ENCODE peak calls at places on chromosomes 12 and 14, in six cellular contexts. One of them, this sample, is unnamed.
A peak's percentile ranks its signal among the peaks of the same experiment; 100 is the strongest.

GRCh38 chr12:125193798-125194562 is 128.7 kb downstream of the AACS start:
- DNase-seq in amniotic epithelial cell: no peak
- DNase-seq in EL: peak; percentile 49
- DNase-seq in activated CD4-positive, alpha-beta T cell treated with anti-CD3 and anti-CD28 coated beads, Interleukin-2, amount 50 U/mL, for 1 hour: no peak
- DNase-seq in NCI-H1092 treated with DMSO at 0.1 percent for 48 hours: no peak
- DNase-seq in GOT3: no peak
- DNase-seq in this sample: no peak

GRCh38 chr14:32711103-32711680 is 227.5 kb upstream of the NPAS3 start:
- DNase-seq in amniotic epithelial cell: peak; percentile 23
- DNase-seq in EL: peak; percentile 48
- DNase-seq in activated CD4-positive, alpha-beta T cell treated with anti-CD3 and anti-CD28 coated beads, Interleukin-2, amount 50 U/mL, for 1 hour: no peak
- DNase-seq in NCI-H1092 treated with DMSO at 0.1 percent for 48 hours: peak; percentile 79
- DNase-seq in GOT3: no peak
- DNase-seq in this sample: no peak

GRCh38 chr12:128682542-128683315 is 141.0 kb downstream of the SLC15A4 start:
- DNase-seq in amniotic epithelial cell: no peak
- DNase-seq in EL: no peak
- DNase-seq in activated CD4-positive, alpha-beta T cell treated with anti-CD3 and anti-CD28 coated beads, Interleukin-2, amount 50 U/mL, for 1 hour: no peak
- DNase-seq in NCI-H1092 treated with DMSO at 0.1 percent for 48 hours: no peak
- DNase-seq in GOT3: no peak
- DNase-seq in this sample: no peak

GRCh38 chr14:94582851-94583250 is 1.6 kb downstream of the SERPINA5 start:
- DNase-seq in amniotic epithelial cell: no peak
- DNase-seq in EL: no peak
- DNase-seq in activated CD4-positive, alpha-beta T cell treated with anti-CD3 and anti-CD28 coated beads, Interleukin-2, amount 50 U/mL, for 1 hour: no peak
- DNase-seq in NCI-H1092 treated with DMSO at 0.1 percent for 48 hours: no peak
- DNase-seq in GOT3: no peak
- DNase-seq in this sample: no peak

GRCh38 chr12:94565683-94566082 is 84.7 kb downstream of the TMCC3 start:
- DNase-seq in amniotic epithelial cell: no peak
- DNase-seq in EL: no peak
- DNase-seq in activated CD4-positive, alpha-beta T cell treated with anti-CD3 and anti-CD28 coated beads, Interleukin-2, amount 50 U/mL, for 1 hour: no peak
- DNase-seq in NCI-H1092 treated with DMSO at 0.1 percent for 48 hours: no peak
- DNase-seq in GOT3: no peak
- DNase-seq in this sample: no peak

GRCh38 chr14:71591929-71592328 is 340.3 kb upstream of the RGS6 start:
- DNase-seq in amniotic epithelial cell: peak; percentile 90
- DNase-seq in EL: peak; percentile 83
- DNase-seq in activated CD4-positive, alpha-beta T cell treated with anti-CD3 and anti-CD28 coated beads, Interleukin-2, amount 50 U/mL, for 1 hour: no peak
- DNase-seq in NCI-H1092 treated with DMSO at 0.1 percent for 48 hours: no peak
- DNase-seq in GOT3: no peak
- DNase-seq in this sample: no peak

GRCh38 chr14:103288076-103288766 is 45.8 kb upstream of the EIF5 start:
- DNase-seq in amniotic epithelial cell: no peak
- DNase-seq in EL: no peak
- DNase-seq in activated CD4-positive, alpha-beta T cell treated with anti-CD3 and anti-CD28 coated beads, Interleukin-2, amount 50 U/mL, for 1 hour: no peak
- DNase-seq in NCI-H1092 treated with DMSO at 0.1 percent for 48 hours: no peak
- DNase-seq in GOT3: no peak
- DNase-seq in this sample: no peak

GRCh38 chr14:96421236-96421635 is 29.3 kb downstream of the AK7 start:
- DNase-seq in amniotic epithelial cell: peak; percentile 44
- DNase-seq in EL: no peak
- DNase-seq in activated CD4-positive, alpha-beta T cell treated with anti-CD3 and anti-CD28 coated beads, Interleukin-2, amount 50 U/mL, for 1 hour: no peak
- DNase-seq in NCI-H1092 treated with DMSO at 0.1 percent for 48 hours: no peak
- DNase-seq in GOT3: no peak
- DNase-seq in this sample: no peak

GRCh38 chr12:11078246-11078645 is 13.9 kb downstream of the TAS2R43 start:
- DNase-seq in amniotic epithelial cell: no peak
- DNase-seq in EL: no peak
- DNase-seq in activated CD4-positive, alpha-beta T cell treated with anti-CD3 and anti-CD28 coated beads, Interleukin-2, amount 50 U/mL, for 1 hour: no peak
- DNase-seq in NCI-H1092 treated with DMSO at 0.1 percent for 48 hours: no peak
- DNase-seq in GOT3: no peak
- DNase-seq in this sample: no peak

GRCh38 chr14:59224341-59224740 is 35.9 kb downstream of the DAAM1 start:
- DNase-seq in amniotic epithelial cell: peak; percentile 14
- DNase-seq in EL: no peak
- DNase-seq in activated CD4-positive, alpha-beta T cell treated with anti-CD3 and anti-CD28 coated beads, Interleukin-2, amount 50 U/mL, for 1 hour: no peak
- DNase-seq in NCI-H1092 treated with DMSO at 0.1 percent for 48 hours: no peak
- DNase-seq in GOT3: no peak
- DNase-seq in this sample: no peak

GRCh38 chr14:21104448-21105060 is 3.7 kb downstream of the TMEM253 start:
- DNase-seq in amniotic epithelial cell: peak; percentile 76
- DNase-seq in EL: peak; percentile 81
- DNase-seq in activated CD4-positive, alpha-beta T cell treated with anti-CD3 and anti-CD28 coated beads, Interleukin-2, amount 50 U/mL, for 1 hour: no peak
- DNase-seq in NCI-H1092 treated with DMSO at 0.1 percent for 48 hours: peak; percentile 86
- DNase-seq in GOT3: no peak
- DNase-seq in this sample: peak; percentile 29

GRCh38 chr14:51828017-51828797 is 32.2 kb upstream of the GNG2 start:
- DNase-seq in amniotic epithelial cell: peak; percentile 95
- DNase-seq in EL: peak; percentile 82
- DNase-seq in activated CD4-positive, alpha-beta T cell treated with anti-CD3 and anti-CD28 coated beads, Interleukin-2, amount 50 U/mL, for 1 hour: peak; percentile 54
- DNase-seq in NCI-H1092 treated with DMSO at 0.1 percent for 48 hours: no peak
- DNase-seq in GOT3: peak; percentile 7
- DNase-seq in this sample: peak; percentile 72

GRCh38 chr12:44525806-44526654 is 350.1 kb downstream of the NELL2 start:
- DNase-seq in amniotic epithelial cell: no peak
- DNase-seq in EL: no peak
- DNase-seq in activated CD4-positive, alpha-beta T cell treated with anti-CD3 and anti-CD28 coated beads, Interleukin-2, amount 50 U/mL, for 1 hour: no peak
- DNase-seq in NCI-H1092 treated with DMSO at 0.1 percent for 48 hours: no peak
- DNase-seq in GOT3: no peak
- DNase-seq in this sample: no peak

GRCh38 chr14:68692916-68693771 is 99.7 kb downstream of the ZFP36L1 start:
- DNase-seq in amniotic epithelial cell: peak; percentile 90
- DNase-seq in EL: peak; percentile 66
- DNase-seq in activated CD4-positive, alpha-beta T cell treated with anti-CD3 and anti-CD28 coated beads, Interleukin-2, amount 50 U/mL, for 1 hour: no peak
- DNase-seq in NCI-H1092 treated with DMSO at 0.1 percent for 48 hours: no peak
- DNase-seq in GOT3: no peak
- DNase-seq in this sample: no peak

GRCh38 chr12:65657635-65658034 is 166.6 kb upstream of the HMGA2 start:
- DNase-seq in amniotic epithelial cell: no peak
- DNase-seq in EL: no peak
- DNase-seq in activated CD4-positive, alpha-beta T cell treated with anti-CD3 and anti-CD28 coated beads, Interleukin-2, amount 50 U/mL, for 1 hour: no peak
- DNase-seq in NCI-H1092 treated with DMSO at 0.1 percent for 48 hours: no peak
- DNase-seq in GOT3: no peak
- DNase-seq in this sample: no peak

GRCh38 chr12:4866288-4866687 is 43.4 kb upstream of the KCNA1 start:
- DNase-seq in amniotic epithelial cell: no peak
- DNase-seq in EL: no peak
- DNase-seq in activated CD4-positive, alpha-beta T cell treated with anti-CD3 and anti-CD28 coated beads, Interleukin-2, amount 50 U/mL, for 1 hour: no peak
- DNase-seq in NCI-H1092 treated with DMSO at 0.1 percent for 48 hours: no peak
- DNase-seq in GOT3: no peak
- DNase-seq in this sample: no peak

GRCh38 chr14:95068091-95068490 is 89.2 kb downstream of the DICER1 start:
- DNase-seq in amniotic epithelial cell: no peak
- DNase-seq in EL: no peak
- DNase-seq in activated CD4-positive, alpha-beta T cell treated with anti-CD3 and anti-CD28 coated beads, Interleukin-2, amount 50 U/mL, for 1 hour: no peak
- DNase-seq in NCI-H1092 treated with DMSO at 0.1 percent for 48 hours: no peak
- DNase-seq in GOT3: no peak
- DNase-seq in this sample: no peak

GRCh38 chr14:99119554-99119953 is 152.4 kb downstream of the BCL11B start:
- DNase-seq in amniotic epithelial cell: no peak
- DNase-seq in EL: no peak
- DNase-seq in activated CD4-positive, alpha-beta T cell treated with anti-CD3 and anti-CD28 coated beads, Interleukin-2, amount 50 U/mL, for 1 hour: no peak
- DNase-seq in NCI-H1092 treated with DMSO at 0.1 percent for 48 hours: no peak
- DNase-seq in GOT3: no peak
- DNase-seq in this sample: no peak

GRCh38 chr12:16349132-16349463 is 1.7 kb downstream of the MGST1 start:
- DNase-seq in amniotic epithelial cell: peak; percentile 96
- DNase-seq in EL: peak; percentile 88
- DNase-seq in activated CD4-positive, alpha-beta T cell treated with anti-CD3 and anti-CD28 coated beads, Interleukin-2, amount 50 U/mL, for 1 hour: no peak
- DNase-seq in NCI-H1092 treated with DMSO at 0.1 percent for 48 hours: no peak
- DNase-seq in GOT3: peak; percentile 35
- DNase-seq in this sample: no peak

GRCh38 chr12:131927110-131928079 is 1.7 kb upstream of the PUS1 start:
- DNase-seq in amniotic epithelial cell: no peak
- DNase-seq in EL: no peak
- DNase-seq in activated CD4-positive, alpha-beta T cell treated with anti-CD3 and anti-CD28 coated beads, Interleukin-2, amount 50 U/mL, for 1 hour: no peak
- DNase-seq in NCI-H1092 treated with DMSO at 0.1 percent for 48 hours: no peak
- DNase-seq in GOT3: no peak
- DNase-seq in this sample: no peak

GRCh38 chr12:89084751-89085150 is 267.6 kb downstream of the DUSP6 start:
- DNase-seq in amniotic epithelial cell: peak; percentile 80
- DNase-seq in EL: no peak
- DNase-seq in activated CD4-positive, alpha-beta T cell treated with anti-CD3 and anti-CD28 coated beads, Interleukin-2, amount 50 U/mL, for 1 hour: no peak
- DNase-seq in NCI-H1092 treated with DMSO at 0.1 percent for 48 hours: no peak
- DNase-seq in GOT3: no peak
- DNase-seq in this sample: no peak

GRCh38 chr12:57754411-57755193 is at the start of gene MARCHF9:
- DNase-seq in amniotic epithelial cell: no peak
- DNase-seq in EL: peak; percentile 43
- DNase-seq in activated CD4-positive, alpha-beta T cell treated with anti-CD3 and anti-CD28 coated beads, Interleukin-2, amount 50 U/mL, for 1 hour: peak; percentile 87
- DNase-seq in NCI-H1092 treated with DMSO at 0.1 percent for 48 hours: peak; percentile 37
- DNase-seq in GOT3: no peak
- DNase-seq in this sample: peak; percentile 73

GRCh38 chr12:122042910-122043309 is 21.2 kb downstream of the BCL7A start:
- DNase-seq in amniotic epithelial cell: no peak
- DNase-seq in EL: no peak
- DNase-seq in activated CD4-positive, alpha-beta T cell treated with anti-CD3 and anti-CD28 coated beads, Interleukin-2, amount 50 U/mL, for 1 hour: no peak
- DNase-seq in NCI-H1092 treated with DMSO at 0.1 percent for 48 hours: no peak
- DNase-seq in GOT3: no peak
- DNase-seq in this sample: no peak

GRCh38 chr14:95185452-95186392 is 28.4 kb upstream of the DICER1 start:
- DNase-seq in amniotic epithelial cell: peak; percentile 68
- DNase-seq in EL: peak; percentile 12
- DNase-seq in activated CD4-positive, alpha-beta T cell treated with anti-CD3 and anti-CD28 coated beads, Interleukin-2, amount 50 U/mL, for 1 hour: no peak
- DNase-seq in NCI-H1092 treated with DMSO at 0.1 percent for 48 hours: no peak
- DNase-seq in GOT3: no peak
- DNase-seq in this sample: no peak

GRCh38 chr14:81453166-81453766 is 53.1 kb upstream of the STON2 start:
- DNase-seq in amniotic epithelial cell: peak; percentile 42
- DNase-seq in EL: peak; percentile 45
- DNase-seq in activated CD4-positive, alpha-beta T cell treated with anti-CD3 and anti-CD28 coated beads, Interleukin-2, amount 50 U/mL, for 1 hour: peak; percentile 41
- DNase-seq in NCI-H1092 treated with DMSO at 0.1 percent for 48 hours: peak; percentile 37
- DNase-seq in GOT3: no peak
- DNase-seq in this sample: no peak

GRCh38 chr14:92729632-92730358 is 18.6 kb downstream of the LGMN start:
- DNase-seq in amniotic epithelial cell: peak; percentile 96
- DNase-seq in EL: peak; percentile 84
- DNase-seq in activated CD4-positive, alpha-beta T cell treated with anti-CD3 and anti-CD28 coated beads, Interleukin-2, amount 50 U/mL, for 1 hour: no peak
- DNase-seq in NCI-H1092 treated with DMSO at 0.1 percent for 48 hours: no peak
- DNase-seq in GOT3: no peak
- DNase-seq in this sample: no peak

GRCh38 chr12:48681416-48681737 is 661 bp downstream of the KANSL2 start:
- DNase-seq in amniotic epithelial cell: no peak
- DNase-seq in EL: no peak
- DNase-seq in activated CD4-positive, alpha-beta T cell treated with anti-CD3 and anti-CD28 coated beads, Interleukin-2, amount 50 U/mL, for 1 hour: no peak
- DNase-seq in NCI-H1092 treated with DMSO at 0.1 percent for 48 hours: peak; percentile 19
- DNase-seq in GOT3: no peak
- DNase-seq in this sample: no peak

GRCh38 chr12:126191037-126191891 is 1126.0 kb downstream of the AACS start:
- DNase-seq in amniotic epithelial cell: no peak
- DNase-seq in EL: no peak
- DNase-seq in activated CD4-positive, alpha-beta T cell treated with anti-CD3 and anti-CD28 coated beads, Interleukin-2, amount 50 U/mL, for 1 hour: no peak
- DNase-seq in NCI-H1092 treated with DMSO at 0.1 percent for 48 hours: no peak
- DNase-seq in GOT3: no peak
- DNase-seq in this sample: no peak